ENCODE peak calls at places on chromosome 7, in nine cellular contexts. P, Q, H, M, F, E, U, J and G are unnamed samples.

GRCh38 chr7:132322981-132323380 is 253.3 kb downstream of the PLXNA4 start:
- DNase-seq in P (no peak), Q (no peak), H (no peak), M (no peak), F (no peak), E (no peak), U (no peak), J (no peak), G (no peak)

GRCh38 chr7:38831262-38831661 is 77.7 kb downstream of the VPS41 start:
- DNase-seq in P (no peak), Q (no peak), H (no peak), M (no peak), F (no peak), E (no peak), U (no peak), J (no peak), G (no peak)

GRCh38 chr7:144391823-144392255 is 11.7 kb downstream of the NOBOX start:
- DNase-seq in P (peak; percentile 66), Q (no peak), H (peak; percentile 83), M (peak; percentile 54), F (no peak), E (no peak), U (no peak), J (no peak), G (no peak)

GRCh38 chr7:101950450-101951119 is 133.2 kb downstream of the CUX1 start:
- DNase-seq in P (no peak), Q (no peak), H (peak; percentile 87), M (peak; percentile 21), F (no peak), E (no peak), U (no peak), J (no peak), G (no peak)

GRCh38 chr7:68107968-68108367 is 1111.3 kb downstream of the TYW1 start:
- DNase-seq in P (no peak), Q (no peak), H (no peak), M (no peak), F (no peak), E (no peak), U (no peak), J (no peak), G (no peak)

GRCh38 chr7:101420436-101420835 is 57.8 kb downstream of the COL26A1 start:
- DNase-seq in P (peak; percentile 62), Q (no peak), H (peak; percentile 89), M (no peak), F (no peak), E (no peak), U (no peak), J (no peak), G (no peak)

GRCh38 chr7:116025098-116025809 is 5.3 kb downstream of the TFEC start:
- DNase-seq in P (no peak), Q (no peak), H (no peak), M (no peak), F (no peak), E (no peak), U (no peak), J (no peak), G (no peak)

GRCh38 chr7:1812693-1813393 is 142.8 kb downstream of the ELFN1 start:
- DNase-seq in P (peak; percentile 95), Q (peak; percentile 85), H (no peak), M (no peak), F (peak; percentile 69), E (no peak), U (no peak), J (no peak), G (no peak)

GRCh38 chr7:17601921-17602320 is 303.5 kb downstream of the AHR start:
- DNase-seq in P (no peak), Q (no peak), H (no peak), M (no peak), F (no peak), E (no peak), U (no peak), J (no peak), G (no peak)

GRCh38 chr7:114444196-114444595 is 29.6 kb downstream of the FOXP2 start:
- DNase-seq in P (no peak), Q (no peak), H (no peak), M (no peak), F (no peak), E (no peak), U (no peak), J (no peak), G (no peak)

GRCh38 chr7:114922151-114922651 is 307 bp downstream of the MDFIC start:
- DNase-seq in P (peak; percentile 63), Q (no peak), H (peak; percentile 59), M (no peak), F (peak; percentile 89), E (no peak), U (peak; percentile 41), J (peak; percentile 91), G (peak; percentile 33)

GRCh38 chr7:130614449-130614848 is 54.1 kb downstream of the COPG2 start:
- DNase-seq in P (no peak), Q (no peak), H (no peak), M (no peak), F (no peak), E (no peak), U (no peak), J (no peak), G (no peak)

GRCh38 chr7:154832557-154833138 is 170.3 kb downstream of the PAXIP1 start:
- DNase-seq in P (peak; percentile 81), Q (no peak), H (no peak), M (peak; percentile 27), F (no peak), E (no peak), U (peak; percentile 49), J (no peak), G (peak; percentile 30)

GRCh38 chr7:126016722-126017121 is 1087.1 kb upstream of the POT1 start:
- DNase-seq in P (no peak), Q (no peak), H (no peak), M (no peak), F (no peak), E (no peak), U (no peak), J (no peak), G (no peak)

GRCh38 chr7:34036972-34037792 is 131.8 kb downstream of the BMPER start:
- DNase-seq in P (no peak), Q (no peak), H (no peak), M (no peak), F (no peak), E (no peak), U (no peak), J (no peak), G (no peak)

GRCh38 chr7:34039033-34039432 is 133.7 kb downstream of the BMPER start:
- DNase-seq in P (no peak), Q (no peak), H (no peak), M (no peak), F (no peak), E (no peak), U (no peak), J (no peak), G (no peak)

GRCh38 chr7:34034728-34035127 is 129.4 kb downstream of the BMPER start:
- DNase-seq in P (no peak), Q (no peak), H (no peak), M (no peak), F (no peak), E (no peak), U (no peak), J (no peak), G (no peak)

GRCh38 chr7:34031156-34031555 is 125.8 kb downstream of the BMPER start:
- DNase-seq in P (no peak), Q (no peak), H (no peak), M (no peak), F (no peak), E (no peak), U (no peak), J (no peak), G (no peak)

GRCh38 chr7:34036069-34036920 is 131.0 kb downstream of the BMPER start:
- DNase-seq in P (no peak), Q (no peak), H (no peak), M (peak; percentile 61), F (peak; percentile 73), E (no peak), U (peak; percentile 83), J (no peak), G (no peak)
- TF ChIP-seq POLR2AphosphoS5 in P (no peak), Q (no peak), H (no peak), M (peak; percentile 52), F (no peak), E (no peak), U (peak; percentile 30), J (no peak), G (no peak)

DNA sequence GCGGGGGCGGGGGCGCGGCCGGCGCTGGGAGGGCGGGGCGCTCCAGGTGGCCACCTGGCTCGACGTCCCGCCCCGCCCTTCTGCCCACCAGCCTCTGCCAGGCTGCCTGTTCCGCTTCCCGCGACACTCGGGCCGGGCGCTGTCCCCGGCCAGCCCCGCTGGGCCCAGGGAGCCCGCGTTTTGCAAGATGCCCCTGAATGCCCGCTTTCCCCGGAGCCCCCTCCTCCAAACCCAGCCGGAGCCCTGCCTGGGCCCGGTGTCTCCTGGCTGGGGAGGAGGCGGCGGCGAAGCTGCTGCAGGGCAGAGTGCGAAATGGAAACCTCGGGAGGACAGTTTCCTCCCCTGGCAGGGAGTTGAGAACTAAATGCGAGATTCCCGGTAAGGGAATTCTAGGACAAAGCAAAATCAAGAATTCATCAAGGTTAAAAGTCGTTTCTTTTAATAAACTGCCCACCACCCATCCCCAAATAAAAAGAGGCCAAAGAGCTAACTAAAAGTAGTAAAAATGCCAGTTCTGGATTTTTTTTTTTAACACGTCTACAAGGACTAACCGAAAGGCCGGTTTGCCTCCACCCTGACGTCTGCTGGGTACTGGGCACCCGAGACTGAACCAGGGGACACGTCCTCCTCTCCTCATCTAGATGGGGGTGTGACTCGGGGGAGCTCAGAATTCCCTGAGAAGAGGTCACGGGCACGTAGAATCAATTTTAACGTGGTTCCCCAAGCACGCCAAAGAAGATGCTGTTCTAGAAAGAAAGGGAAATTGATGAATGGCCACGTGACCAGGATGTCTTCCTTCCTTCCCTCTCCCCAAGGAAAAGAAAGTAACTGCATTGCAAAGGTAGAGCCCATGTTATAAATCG is 200.4 kb upstream of the NFE2L3 start:
- DNase-seq in P (peak; percentile 39), Q (peak; percentile 72), H (peak; percentile 44), M (no peak), F (no peak), E (peak; percentile 80), U (no peak), J (no peak), G (no peak)
- TF ChIP-seq POLR2AphosphoS5 in P (no peak), Q (peak; percentile 39), H (peak; percentile 70), M (peak; percentile 77), F (peak; percentile 79), E (peak; percentile 14), U (peak; percentile 95), J (no peak), G (no peak)

DNA sequence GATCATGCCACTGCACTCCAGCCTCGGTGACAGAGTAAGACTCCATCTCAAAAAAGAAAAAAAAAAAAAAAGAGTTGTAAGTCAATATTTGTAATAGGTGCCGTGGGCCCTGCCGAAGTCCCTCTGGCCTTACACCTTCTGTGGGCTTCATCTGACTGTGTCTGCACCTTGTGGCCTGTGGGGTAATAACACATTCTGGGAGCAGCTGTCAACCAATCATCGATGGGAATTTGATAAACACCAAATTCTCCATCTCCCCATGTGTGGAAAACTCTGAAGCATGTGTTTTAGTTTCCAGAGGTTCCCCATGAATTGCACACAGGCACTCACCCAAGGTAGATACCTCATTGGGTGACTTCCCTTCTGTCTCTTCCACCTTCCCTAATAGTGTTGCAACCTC is 10.8 kb downstream of the ZNF394 start:
- DNase-seq in P (no peak), Q (no peak), H (peak; percentile 55), M (no peak), F (no peak), E (no peak), U (no peak), J (no peak), G (no peak)
- TF ChIP-seq POLR2AphosphoS5 in P (no peak), Q (no peak), H (no peak), M (no peak), F (no peak), E (no peak), U (no peak), J (no peak), G (peak; percentile 32)

GRCh38 chr7:107527196-107527595 is 36.5 kb downstream of the COG5 start:
- DNase-seq in P (no peak), Q (no peak), H (no peak), M (no peak), F (no peak), E (no peak), U (no peak), J (no peak), G (no peak)
- TF ChIP-seq POLR2AphosphoS5 in P (no peak), Q (no peak), H (no peak), M (no peak), F (no peak), E (no peak), U (no peak), J (no peak), G (no peak)